ENCODE peak calls at places on chromosomes 13 and 19, in eight cellular contexts. S, R, H, G, Q, L, W and U are unnamed samples.
A peak's percentile ranks its signal among the peaks of the same experiment; 100 is the strongest.

GRCh38 chr13:40109324-40109958 is 454.0 kb downstream of the COG6 start:
- DNase-seq in S (peak; percentile 99), R (no peak), H (peak; percentile 73), G (no peak), Q (no peak), L (no peak), W (no peak), U (no peak)

GRCh38 chr19:23481043-23481442 is 85.8 kb upstream of the ZNF91 start:
- DNase-seq in S (no peak), R (no peak), H (no peak), G (no peak), Q (no peak), L (no peak), W (no peak), U (no peak)

GRCh38 chr19:55472463-55472862 is 4.0 kb upstream of the ZNF628 start:
- DNase-seq in S (peak; percentile 86), R (no peak), H (peak; percentile 79), G (no peak), Q (no peak), L (no peak), W (no peak), U (no peak)

GRCh38 chr19:8494158-8494557 is 8.3 kb downstream of the PRAM1 start:
- DNase-seq in S (no peak), R (no peak), H (no peak), G (no peak), Q (no peak), L (no peak), W (no peak), U (no peak)

GRCh38 chr13:51727634-51728274 is 76.2 kb downstream of the DHRS12 start:
- DNase-seq in S (no peak), R (no peak), H (no peak), G (no peak), Q (no peak), L (peak; percentile 68), W (no peak), U (peak; percentile 53)

GRCh38 chr19:20259615-20260014 is 92.6 kb downstream of the ZNF486 start:
- DNase-seq in S (no peak), R (no peak), H (no peak), G (no peak), Q (no peak), L (no peak), W (no peak), U (no peak)

GRCh38 chr19:4557186-4557970 is 2.1 kb downstream of the SEMA6B start:
- DNase-seq in S (no peak), R (no peak), H (no peak), G (no peak), Q (peak; percentile 25), L (no peak), W (no peak), U (peak; percentile 51)

GRCh38 chr13:53068841-53069520 is 40.4 kb downstream of the OLFM4 start:
- DNase-seq in S (no peak), R (no peak), H (no peak), G (no peak), Q (no peak), L (peak; percentile 34), W (no peak), U (peak; percentile 14)

GRCh38 chr19:36256853-36257511 is 42.1 kb downstream of the ZNF146 start:
- DNase-seq in S (no peak), R (no peak), H (no peak), G (no peak), Q (no peak), L (no peak), W (no peak), U (no peak)

GRCh38 chr19:33690461-33691427 is 69.0 kb downstream of the CHST8 start:
- DNase-seq in S (no peak), R (no peak), H (no peak), G (no peak), Q (no peak), L (no peak), W (no peak), U (peak; percentile 71)

GRCh38 chr13:111956261-111957151 is 110.4 kb upstream of the SOX1 start:
- DNase-seq in S (no peak), R (no peak), H (no peak), G (no peak), Q (peak; percentile 11), L (no peak), W (no peak), U (no peak)

GRCh38 chr19:51186323-51186722 is 38.6 kb upstream of the CD33 start:
- DNase-seq in S (no peak), R (no peak), H (no peak), G (no peak), Q (no peak), L (no peak), W (no peak), U (no peak)

GRCh38 chr13:110030394-110030928 is 244.1 kb upstream of the IRS2 start:
- DNase-seq in S (no peak), R (no peak), H (no peak), G (no peak), Q (no peak), L (no peak), W (no peak), U (no peak)

GRCh38 chr19:18265611-18265981 is 8.7 kb downstream of the IQCN start:
- DNase-seq in S (no peak), R (no peak), H (no peak), G (no peak), Q (no peak), L (no peak), W (no peak), U (no peak)

GRCh38 chr13:28744091-28744536 is 25.3 kb upstream of the SLC46A3 start:
- DNase-seq in S (peak; percentile 33), R (no peak), H (peak; percentile 80), G (no peak), Q (no peak), L (no peak), W (no peak), U (no peak)

GRCh38 chr19:12952488-12953455 is 4.3 kb downstream of the GADD45GIP1 start:
- DNase-seq in S (peak; percentile 80), R (no peak), H (peak; percentile 88), G (no peak), Q (no peak), L (peak; percentile 82), W (no peak), U (peak; percentile 95)

GRCh38 chr19:40443930-40444180 is 280 bp downstream of the SERTAD3 start:
- DNase-seq in S (no peak), R (no peak), H (no peak), G (no peak), Q (no peak), L (no peak), W (no peak), U (no peak)

GRCh38 chr19:2582984-2583956 is 107.3 kb downstream of the GADD45B start:
- DNase-seq in S (no peak), R (no peak), H (no peak), G (no peak), Q (no peak), L (no peak), W (no peak), U (no peak)

GRCh38 chr13:97030705-97031452 is 36.6 kb upstream of the OXGR1 start:
- DNase-seq in S (peak; percentile 52), R (no peak), H (peak; percentile 61), G (no peak), Q (no peak), L (no peak), W (no peak), U (no peak)

GRCh38 chr19:44820648-44821609 is 12.0 kb downstream of the BCAM start:
- DNase-seq in S (no peak), R (no peak), H (no peak), G (no peak), Q (no peak), L (no peak), W (no peak), U (no peak)

GRCh38 chr13:43988302-43988701 is 108.6 kb downstream of the LACC1 start:
- DNase-seq in S (peak; percentile 52), R (no peak), H (no peak), G (no peak), Q (no peak), L (no peak), W (no peak), U (no peak)

GRCh38 chr19:17103177-17103576 is 27.6 kb downstream of the MYO9B start:
- DNase-seq in S (no peak), R (no peak), H (peak; percentile 45), G (no peak), Q (no peak), L (no peak), W (no peak), U (no peak)

GRCh38 chr19:11766597-11767591 is at the start of gene ZNF441:
- DNase-seq in S (peak; percentile 85), R (peak; percentile 86), H (peak; percentile 89), G (peak; percentile 78), Q (peak; percentile 94), L (peak; percentile 99), W (peak; percentile 87), U (peak; percentile 100)

GRCh38 chr19:32273483-32273882 is 71.9 kb upstream of the ZNF507 start:
- DNase-seq in S (no peak), R (no peak), H (no peak), G (no peak), Q (no peak), L (no peak), W (no peak), U (no peak)

GRCh38 chr19:56105090-56105701 is 15.9 kb downstream of the ZNF787 start:
- DNase-seq in S (peak; percentile 32), R (no peak), H (peak; percentile 33), G (peak; percentile 38), Q (peak; percentile 40), L (peak; percentile 82), W (no peak), U (peak; percentile 91)

GRCh38 chr13:109326601-109327000 is 459.8 kb downstream of the IRS2 start:
- DNase-seq in S (no peak), R (no peak), H (no peak), G (no peak), Q (no peak), L (no peak), W (no peak), U (no peak)

GRCh38 chr19:41860419-41861097 is 503 bp downstream of the RPS19 start:
- DNase-seq in S (no peak), R (no peak), H (no peak), G (no peak), Q (peak; percentile 38), L (peak; percentile 39), W (no peak), U (no peak)

GRCh38 chr13:109166807-109167206 is 537.4 kb downstream of the MYO16 start:
- DNase-seq in S (no peak), R (no peak), H (no peak), G (no peak), Q (no peak), L (no peak), W (peak; percentile 29), U (no peak)

GRCh38 chr19:50796128-50796633 is 6.0 kb downstream of the ACP4 start:
- DNase-seq in S (no peak), R (no peak), H (no peak), G (no peak), Q (no peak), L (no peak), W (no peak), U (no peak)